ENCODE peak calls at places on chromosomes 6 and 20, in ten cellular contexts. V is body of pancreas, A is neuronal stem cell, I is lower lobe of right lung, E is left lung, W is suprapubic skin, J is neural progenitor cell, P is SJCRH30, K is H7, X is HepG2. U is an unnamed sample.
A peak's percentile ranks its signal among the peaks of the same experiment; 100 is the strongest.

GRCh38 chr20:50366270-50367103 is 143.7 kb upstream of the PTPN1 start:
- DNase-seq in V (peak; percentile 92), A (no peak), I (peak; percentile 81), E (no peak), W (no peak), J (no peak), P (peak; percentile 62), K (no peak), X (peak; percentile 100), U (no peak)

GRCh38 chr6:38640216-38640909 is 634 bp upstream of the BTBD9 start:
- DNase-seq in V (no peak), A (no peak), I (no peak), E (no peak), W (peak; percentile 77), J (no peak), P (no peak), K (no peak), X (no peak), U (no peak)

GRCh38 chr6:81241717-81242116 is 510.8 kb downstream of the TENT5A start:
- DNase-seq in V (no peak), A (no peak), I (no peak), E (no peak), W (no peak), J (peak; percentile 43), P (no peak), K (peak; percentile 18), X (peak; percentile 38), U (no peak)

GRCh38 chr6:162921062-162921461 is 193.3 kb downstream of the PACRG start:
- DNase-seq in V (no peak), A (no peak), I (no peak), E (no peak), W (no peak), J (no peak), P (no peak), K (no peak), X (no peak), U (no peak)

GRCh38 chr6:92114797-92115196 is 1304.6 kb downstream of the EPHA7 start:
- DNase-seq in V (no peak), A (no peak), I (no peak), E (no peak), W (no peak), J (no peak), P (no peak), K (no peak), X (no peak), U (no peak)

GRCh38 chr20:11716239-11716944 is 201.3 kb upstream of the BTBD3 start:
- DNase-seq in V (no peak), A (no peak), I (no peak), E (no peak), W (no peak), J (peak; percentile 64), P (peak; percentile 17), K (peak; percentile 39), X (peak; percentile 62), U (no peak)

GRCh38 chr6:143002686-143003085 is 57.7 kb upstream of the HIVEP2 start:
- DNase-seq in V (no peak), A (no peak), I (no peak), E (no peak), W (no peak), J (no peak), P (no peak), K (no peak), X (no peak), U (no peak)

GRCh38 chr6:132919476-132919875 is 105.1 kb downstream of the RPS12 start:
- DNase-seq in V (peak; percentile 52), A (no peak), I (peak; percentile 85), E (peak; percentile 55), W (no peak), J (no peak), P (no peak), K (no peak), X (no peak), U (peak; percentile 60)

GRCh38 chr6:14732845-14733757 is 512.8 kb upstream of the JARID2 start:
- DNase-seq in V (no peak), A (no peak), I (no peak), E (no peak), W (no peak), J (no peak), P (no peak), K (no peak), X (peak; percentile 31), U (no peak)

GRCh38 chr6:13113956-13114593 is 214.3 kb downstream of the TBC1D7 start:
- DNase-seq in V (peak; percentile 17), A (no peak), I (no peak), E (no peak), W (no peak), J (no peak), P (no peak), K (no peak), X (no peak), U (no peak)

GRCh38 chr6:25991785-25992412 is 29.3 kb downstream of the TRIM38 start:
- DNase-seq in V (peak; percentile 65), A (peak; percentile 48), I (peak; percentile 91), E (peak; percentile 95), W (peak; percentile 91), J (peak; percentile 72), P (peak; percentile 67), K (peak; percentile 57), X (peak; percentile 64), U (peak; percentile 45)

GRCh38 chr6:31572041-31572911 is at the start of gene LTA:
- DNase-seq in V (no peak), A (no peak), I (no peak), E (peak; percentile 79), W (no peak), J (no peak), P (no peak), K (peak; percentile 49), X (no peak), U (no peak)

DNA sequence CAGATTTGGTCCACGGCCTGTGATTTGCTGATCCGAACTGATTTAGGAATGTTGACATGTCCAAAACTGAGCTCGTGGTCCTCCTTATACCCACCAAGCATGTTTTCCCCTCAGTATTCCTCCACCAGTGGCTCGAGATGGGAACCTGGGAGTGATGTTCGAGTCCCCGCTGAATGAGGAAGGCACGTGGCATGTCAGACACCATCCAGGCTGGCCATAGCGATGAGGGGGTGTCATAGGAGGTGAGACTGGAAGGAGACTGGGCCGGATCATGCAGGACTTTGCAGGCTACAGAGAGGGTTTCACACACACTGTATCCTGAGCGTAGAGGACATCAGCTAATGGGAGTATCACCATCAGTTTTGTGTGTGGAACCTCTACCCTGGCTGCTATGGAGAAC is 78.2 kb downstream of the TOX2 start:
- DNase-seq in V (no peak), A (no peak), I (no peak), E (no peak), W (peak; percentile 58), J (no peak), P (no peak), K (no peak), X (no peak), U (no peak)
- H3K36me3 ChIP-seq in V (no peaks in the 10 kb centered on the region), A (no peaks in the 10 kb centered on the region), I (no peaks in the 10 kb centered on the region), E (no peaks in the 10 kb centered on the region), W (no peaks in the 10 kb centered on the region), J (no peaks in the 10 kb centered on the region), P (no peaks in the 10 kb centered on the region), K (no peaks in the 10 kb centered on the region), X (no peaks in the 10 kb centered on the region), U (no peaks in the 10 kb centered on the region)

DNA sequence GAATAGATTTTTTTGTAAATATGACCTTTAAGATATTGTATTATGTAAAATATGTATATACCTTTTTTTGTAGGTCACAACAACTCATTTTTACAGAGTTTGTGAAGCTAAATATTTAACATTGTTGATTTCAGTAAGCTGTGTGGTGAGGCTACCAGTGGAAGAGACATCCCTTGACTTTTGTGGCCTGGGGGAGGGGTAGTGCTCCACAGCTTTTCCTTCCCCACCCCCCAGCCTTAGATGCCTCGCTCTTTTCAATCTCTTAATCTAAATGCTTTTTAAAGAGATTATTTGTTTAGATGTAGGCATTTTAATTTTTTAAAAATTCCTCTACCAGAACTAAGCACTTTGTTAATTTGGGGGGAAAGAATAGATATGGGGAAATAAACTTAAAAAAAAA is 130.9 kb downstream of the SULF2 start:
- DNase-seq in V (no peak), A (no peak), I (no peak), E (no peak), W (no peak), J (no peak), P (no peak), K (peak; percentile 58), X (no peak), U (no peak)
- H3K36me3 ChIP-seq in V (peaks cover 14% of the 10 kb centered on the region), A (peaks cover 93% of the 10 kb centered on the region), I (peaks cover 90% of the 10 kb centered on the region), E (no peaks in the 10 kb centered on the region), W (peaks cover 95% of the 10 kb centered on the region), J (peaks cover 36% of the 10 kb centered on the region), P (peaks cover 61% of the 10 kb centered on the region), K (peaks cover 8% of the 10 kb centered on the region), X (peaks cover 27% of the 10 kb centered on the region), U (peaks cover 63% of the 10 kb centered on the region)

DNA sequence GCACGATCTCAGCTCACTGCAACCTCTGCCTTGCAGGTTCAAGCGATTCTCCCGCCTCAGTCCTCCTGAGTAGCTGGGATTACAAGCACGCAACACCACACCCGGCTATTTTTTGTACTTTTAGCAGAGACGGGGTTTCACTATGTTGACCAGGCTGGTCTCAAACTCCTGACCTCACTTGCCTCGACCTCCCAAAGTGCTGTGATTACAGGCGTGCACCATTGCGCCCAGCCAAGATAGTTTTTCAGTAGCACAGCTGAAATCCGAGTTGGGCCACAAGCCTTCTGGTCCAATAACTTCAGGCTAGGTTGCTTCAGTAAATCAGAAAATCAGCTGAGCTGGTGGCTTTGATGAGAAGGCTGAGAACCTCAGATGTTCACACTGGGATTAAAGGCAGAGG is 65.7 kb downstream of the TRAM2 start:
- DNase-seq in V (no peak), A (no peak), I (no peak), E (no peak), W (no peak), J (no peak), P (no peak), K (no peak), X (no peak), U (no peak)
- H3K36me3 ChIP-seq in V (no peaks in the 10 kb centered on the region), A (peaks cover 84% of the 10 kb centered on the region), I (peaks cover 66% of the 10 kb centered on the region), E (no peaks in the 10 kb centered on the region), W (peaks cover 39% of the 10 kb centered on the region), J (no peaks in the 10 kb centered on the region), P (peaks cover 56% of the 10 kb centered on the region), K (peaks cover 11% of the 10 kb centered on the region), X (peaks cover 55% of the 10 kb centered on the region), U (peaks cover 46% of the 10 kb centered on the region)

GRCh38 chr20:47283411-47283810 is 73.1 kb downstream of the ZMYND8 start:
- DNase-seq in V (no peak), A (no peak), I (no peak), E (no peak), W (no peak), J (no peak), P (no peak), K (no peak), X (no peak), U (no peak)

GRCh38 chr20:47286681-47287080 is 69.8 kb downstream of the ZMYND8 start:
- DNase-seq in V (no peak), A (no peak), I (no peak), E (no peak), W (no peak), J (no peak), P (no peak), K (no peak), X (no peak), U (no peak)

GRCh38 chr20:47282864-47283263 is 73.6 kb downstream of the ZMYND8 start:
- DNase-seq in V (no peak), A (no peak), I (no peak), E (no peak), W (no peak), J (no peak), P (no peak), K (no peak), X (no peak), U (no peak)

GRCh38 chr20:47285189-47285588 is 71.3 kb downstream of the ZMYND8 start:
- DNase-seq in V (no peak), A (no peak), I (no peak), E (no peak), W (no peak), J (no peak), P (no peak), K (no peak), X (no peak), U (no peak)

GRCh38 chr20:47284373-47284772 is 72.1 kb downstream of the ZMYND8 start:
- DNase-seq in V (no peak), A (no peak), I (no peak), E (no peak), W (no peak), J (no peak), P (no peak), K (no peak), X (no peak), U (no peak)
- H3K36me3 ChIP-seq in V (peaks cover 3% of the 10 kb centered on the region), A (peaks cover 100% of the 10 kb centered on the region), I (peaks cover 99% of the 10 kb centered on the region), E (no peaks in the 10 kb centered on the region), W (peaks cover 95% of the 10 kb centered on the region), J (peaks cover 18% of the 10 kb centered on the region), P (peaks cover 73% of the 10 kb centered on the region), K (peaks cover 32% of the 10 kb centered on the region), X (peaks cover 62% of the 10 kb centered on the region), U (no peaks in the 10 kb centered on the region)